ENCODE peak calls at places on chromosomes 7 and 10, in seven cellular contexts. Y, F, P, V, B, M and C are unnamed samples.

GRCh38 chr10:118981946-118982345 is 47.6 kb upstream of the NANOS1 start:
- DNase-seq in F (no peak), M (no peak), P (no peak), V (no peak), Y (peak; percentile 71), B (no peak), C (no peak)

GRCh38 chr10:30999084-30999712 is 32.5 kb downstream of the ZNF438 start:
- DNase-seq in M (peak; percentile 6), Y (no peak), P (peak; percentile 77), B (no peak), V (no peak), F (peak; percentile 50), C (no peak)

GRCh38 chr10:129495697-129496096 is 28.7 kb downstream of the MGMT start:
- DNase-seq in F (no peak), V (no peak), P (no peak), M (no peak), B (no peak), Y (no peak), C (no peak)

GRCh38 chr7:149238051-149238450 is 1.4 kb upstream of the ZNF212 start:
- DNase-seq in B (no peak), M (peak; percentile 57), P (peak; percentile 37), Y (no peak), V (no peak), F (no peak), C (no peak)

GRCh38 chr10:125029584-125030242 is 87.8 kb downstream of the ZRANB1 start:
- DNase-seq in B (no peak), Y (no peak), V (no peak), F (no peak), P (peak; percentile 84), M (peak; percentile 23), C (no peak)

GRCh38 chr10:109992485-109992884 is 15.3 kb upstream of the ADD3 start:
- DNase-seq in M (no peak), Y (no peak), F (no peak), B (no peak), V (no peak), P (peak; percentile 86), C (no peak)

GRCh38 chr7:74365320-74366022 is 76.3 kb downstream of the CLIP2 start:
- DNase-seq in M (peak; percentile 69), P (peak; percentile 43), Y (no peak), F (peak; percentile 83), V (no peak), B (no peak), C (peak; percentile 75)

GRCh38 chr7:144820557-144820956 is 15.3 kb downstream of the TPK1 start:
- DNase-seq in P (no peak), M (no peak), Y (no peak), V (no peak), B (no peak), F (no peak), C (no peak)

GRCh38 chr7:143511593-143512047 is 33.9 kb downstream of the TAS2R41 start:
- DNase-seq in M (no peak), P (no peak), B (no peak), F (no peak), Y (no peak), V (no peak), C (no peak)

GRCh38 chr7:129949292-129950133 is 3.2 kb downstream of the UBE2H start:
- DNase-seq in Y (no peak), V (no peak), M (no peak), B (peak; percentile 25), F (peak; percentile 45), P (peak; percentile 85), C (peak; percentile 41)

GRCh38 chr10:98418596-98419265 is 3.7 kb upstream of the PYROXD2 start:
- DNase-seq in Y (peak; percentile 71), P (no peak), V (no peak), F (peak; percentile 39), M (no peak), B (no peak), C (no peak)

GRCh38 chr10:35300063-35300699 is 36.1 kb upstream of the CCNY start:
- DNase-seq in Y (peak; percentile 85), P (peak; percentile 43), M (peak; percentile 83), B (no peak), F (peak; percentile 58), V (no peak), C (no peak)

GRCh38 chr10:77160679-77161078 is 476.9 kb downstream of the KCNMA1 start:
- DNase-seq in V (no peak), M (peak; percentile 74), F (no peak), B (no peak), P (peak; percentile 97), Y (no peak), C (no peak)

GRCh38 chr7:44561481-44561880 is 12.2 kb downstream of the DDX56 start:
- DNase-seq in B (no peak), P (no peak), V (no peak), F (no peak), M (no peak), Y (peak; percentile 53), C (no peak)

GRCh38 chr7:44565097-44565794 is 8.5 kb downstream of the DDX56 start:
- DNase-seq in P (peak; percentile 49), Y (peak; percentile 79), F (peak; percentile 83), V (peak; percentile 79), M (peak; percentile 63), B (peak; percentile 56), C (peak; percentile 81)

GRCh38 chr7:44564606-44565005 is 9.1 kb downstream of the DDX56 start:
- DNase-seq in Y (peak; percentile 32), M (no peak), B (no peak), V (no peak), F (no peak), P (no peak), C (peak; percentile 6)

GRCh38 chr7:44561962-44562621 is 11.6 kb downstream of the DDX56 start:
- DNase-seq in M (peak; percentile 81), P (peak; percentile 54), B (no peak), Y (peak; percentile 35), F (peak; percentile 89), V (no peak), C (no peak)

DNA sequence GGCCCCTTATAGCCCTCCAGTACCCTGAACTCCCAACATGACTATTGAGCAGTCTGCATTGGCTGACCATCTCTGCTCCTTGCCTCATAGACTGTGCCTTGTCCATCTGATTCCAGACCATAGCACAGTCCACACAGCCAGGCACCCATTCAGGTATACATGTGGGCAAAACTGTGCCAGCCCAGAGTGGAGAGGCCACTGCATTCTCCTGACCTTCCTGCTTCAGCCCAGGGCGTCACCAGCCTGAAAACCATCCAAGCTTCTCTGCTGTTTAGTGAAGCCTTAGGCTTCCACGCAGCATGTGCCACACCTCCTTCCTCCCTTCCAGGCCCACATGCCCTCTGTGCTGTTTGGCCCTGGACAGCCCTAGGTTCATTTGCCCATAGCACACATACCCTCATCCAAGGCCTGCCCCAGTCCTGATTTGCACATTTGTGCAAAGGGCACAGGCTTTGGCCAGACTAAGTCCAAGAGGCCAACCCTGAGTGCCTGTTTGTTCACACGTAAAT is 10.5 kb downstream of the DDX56 start:
- DNase-seq in Y (peak; percentile 59), F (peak; percentile 37), V (no peak), M (no peak), P (no peak), B (no peak), C (no peak)
- TF ChIP-seq POLR2A in Y (no peak), F (no peak), V (no peak), M (no peak), P (no peak), B (no peak), C (no peak)

DNA sequence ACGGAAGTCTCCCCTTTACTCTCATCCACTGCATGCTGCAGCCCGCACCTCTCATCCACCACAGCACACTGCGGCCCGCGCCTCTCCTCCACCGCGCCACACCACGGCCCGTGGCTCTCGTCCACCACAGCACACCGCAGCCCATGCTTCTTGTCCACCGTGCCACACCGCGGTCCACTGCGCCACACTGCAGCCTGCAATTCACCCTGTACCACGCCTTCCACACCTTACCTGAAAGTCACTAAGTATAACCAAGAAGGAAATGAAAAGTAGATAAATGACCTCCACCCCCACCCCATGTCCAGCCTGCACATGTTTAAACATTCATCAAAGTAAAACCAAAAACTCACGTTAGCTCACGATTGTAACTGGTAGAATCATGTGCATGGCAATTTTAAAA is 176.1 kb downstream of the DIP2C start:
- DNase-seq in B (no peak), Y (no peak), V (no peak), P (no peak), M (no peak), F (peak; percentile 66), C (no peak)
- H3K27ac ChIP-seq in B (no peak overlapping the region), Y (no peak overlapping the region), V (no peak overlapping the region), P (no peak overlapping the region), M (no peak overlapping the region), F (peak overlapping the region; percentile 24), C (no peak overlapping the region)

DNA sequence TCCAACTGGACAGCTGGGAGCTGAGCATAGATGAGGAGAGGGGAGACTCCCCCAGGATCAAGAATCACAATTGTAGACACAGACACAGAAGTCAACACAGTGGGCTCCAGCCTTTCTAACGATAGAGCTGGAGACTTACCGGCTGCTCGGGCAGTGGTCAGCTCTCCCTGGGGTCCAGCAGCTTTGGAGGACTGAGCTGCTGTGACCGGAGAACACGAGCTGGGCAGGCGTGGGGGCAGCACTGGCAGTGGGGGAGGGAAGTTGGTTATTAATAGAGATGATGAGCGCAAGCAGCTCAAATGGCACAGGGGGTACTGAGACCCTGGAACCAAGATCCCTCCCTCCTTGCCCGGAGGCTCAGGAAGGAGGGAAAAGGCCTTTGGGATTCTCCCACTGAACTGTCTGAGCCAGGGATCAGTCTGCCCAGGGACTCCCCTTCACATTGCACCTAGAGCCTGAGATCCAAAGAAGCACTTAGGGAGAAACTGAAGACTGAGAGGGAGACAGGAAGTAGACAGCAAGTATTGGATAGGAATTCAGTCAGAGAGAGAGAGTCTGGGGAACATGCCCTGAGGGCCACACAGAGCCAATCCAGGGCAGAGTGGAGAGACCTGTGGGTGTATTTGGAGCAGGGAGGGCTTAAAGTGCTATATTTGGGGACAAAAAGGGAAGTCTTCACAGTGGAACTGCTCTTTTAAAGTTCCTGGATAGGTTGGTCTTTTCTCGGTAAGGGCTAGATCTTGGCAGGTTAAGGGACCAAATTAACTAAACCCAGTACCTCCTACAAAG is at the start of gene MYOZ1:
- DNase-seq in F (no peak), V (no peak), M (no peak), Y (no peak), B (no peak), P (no peak), C (no peak)
- TF ChIP-seq POLR2A in F (no peak), V (no peak), M (no peak), Y (no peak), B (no peak), P (no peak), C (no peak)

GRCh38 chr10:133318494-133319127 is 9.9 kb downstream of the ZNF511 start:
- DNase-seq in Y (no peak), B (no peak), F (peak; percentile 86), P (peak; percentile 36), V (no peak), M (peak; percentile 84), C (peak; percentile 41)
- H3K27ac ChIP-seq in Y (no peak overlapping the region), B (no peak overlapping the region), F (no peak overlapping the region), P (no peak overlapping the region), V (no peak overlapping the region), M (peak overlapping the region; percentile 98), C (no peak overlapping the region)

GRCh38 chr7:152723364-152723763 is 36.2 kb upstream of the ACTR3B start:
- DNase-seq in V (no peak), P (no peak), M (no peak), F (no peak), Y (no peak), B (no peak), C (no peak)
- TF ChIP-seq POLR2A in V (no peak), P (no peak), M (no peak), F (no peak), Y (no peak), B (no peak), C (no peak)